ENCODE peak calls at places on chromosomes 13 and 19, in ten cellular contexts. D, N, H, U, F, Q, A, G, O and X are unnamed samples.

GRCh38 chr13:32314968-32315254 is 252 bp downstream of the ZAR1L start:
- DNase-seq in D (peak; percentile 48), N (peak; percentile 21), H (peak; percentile 63), U (peak; percentile 55), F (peak; percentile 43), Q (no peak), A (peak; percentile 68), G (peak; percentile 81), O (peak; percentile 73), X (peak; percentile 89)

GRCh38 chr13:113129480-113129879 is 6.9 kb downstream of the F10 start:
- DNase-seq in D (no peak), N (no peak), H (no peak), U (no peak), F (no peak), Q (no peak), A (no peak), G (no peak), O (no peak), X (no peak)

GRCh38 chr13:109743706-109744453 is 42.5 kb downstream of the IRS2 start:
- DNase-seq in D (peak; percentile 49), N (no peak), H (peak; percentile 66), U (no peak), F (peak; percentile 60), Q (no peak), A (peak; percentile 71), G (peak; percentile 89), O (peak; percentile 92), X (peak; percentile 67)

GRCh38 chr19:30447276-30447870 is 75.2 kb downstream of the ZNF536 start:
- DNase-seq in D (peak; percentile 2), N (no peak), H (no peak), U (no peak), F (no peak), Q (no peak), A (no peak), G (peak; percentile 1), O (peak; percentile 56), X (no peak)

GRCh38 chr19:57992841-57993240 is 9.8 kb downstream of the ZNF606 start:
- DNase-seq in D (no peak), N (no peak), H (no peak), U (no peak), F (no peak), Q (no peak), A (no peak), G (no peak), O (no peak), X (no peak)

GRCh38 chr19:19458110-19458816 is 52.8 kb downstream of the GATAD2A start:
- DNase-seq in D (peak; percentile 22), N (no peak), H (no peak), U (no peak), F (no peak), Q (no peak), A (no peak), G (peak; percentile 47), O (no peak), X (no peak)

GRCh38 chr13:75675421-75675820 is 39.3 kb downstream of the LMO7 start:
- DNase-seq in D (no peak), N (no peak), H (peak; percentile 28), U (no peak), F (no peak), Q (no peak), A (peak; percentile 20), G (peak; percentile 63), O (no peak), X (no peak)

GRCh38 chr19:39568604-39569003 is 28.6 kb upstream of the EID2 start:
- DNase-seq in D (no peak), N (no peak), H (no peak), U (no peak), F (no peak), Q (no peak), A (peak; percentile 69), G (peak; percentile 11), O (no peak), X (no peak)

GRCh38 chr13:49690133-49690989 is 925 bp downstream of the EBPL start:
- DNase-seq in D (peak; percentile 33), N (peak; percentile 53), H (peak; percentile 71), U (no peak), F (peak; percentile 26), Q (no peak), A (peak; percentile 55), G (peak; percentile 73), O (peak; percentile 50), X (peak; percentile 21)

GRCh38 chr13:44026194-44026593 is 146.5 kb downstream of the LACC1 start:
- DNase-seq in D (no peak), N (no peak), H (no peak), U (no peak), F (no peak), Q (no peak), A (no peak), G (no peak), O (no peak), X (no peak)
- TF ChIP-seq CTCF in D (peak; percentile 43), N (no peak), H (no peak), U (peak; percentile 5), F (no peak), Q (no peak), A (peak; percentile 20), G (peak; percentile 5), O (no peak), X (no peak)

GRCh38 chr13:90541346-90541745 is 806.1 kb upstream of the MIR17HG start:
- DNase-seq in D (no peak), N (no peak), H (no peak), U (no peak), F (no peak), Q (no peak), A (no peak), G (no peak), O (no peak), X (no peak)

GRCh38 chr13:90547272-90547790 is 800.2 kb upstream of the MIR17HG start:
- DNase-seq in D (no peak), N (no peak), H (no peak), U (no peak), F (no peak), Q (no peak), A (no peak), G (no peak), O (no peak), X (no peak)

GRCh38 chr13:90538063-90538462 is 809.4 kb upstream of the MIR17HG start:
- DNase-seq in D (no peak), N (no peak), H (no peak), U (no peak), F (no peak), Q (no peak), A (no peak), G (no peak), O (no peak), X (no peak)

GRCh38 chr13:90545070-90545840 is 802.2 kb upstream of the MIR17HG start:
- DNase-seq in D (no peak), N (peak; percentile 24), H (no peak), U (no peak), F (no peak), Q (no peak), A (peak; percentile 32), G (peak; percentile 23), O (no peak), X (no peak)

GRCh38 chr13:90542959-90543358 is 804.5 kb upstream of the MIR17HG start:
- DNase-seq in D (no peak), N (no peak), H (no peak), U (no peak), F (no peak), Q (no peak), A (no peak), G (no peak), O (no peak), X (no peak)
- TF ChIP-seq CTCF in D (no peak), N (no peak), H (no peak), U (no peak), F (no peak), Q (no peak), A (no peak), G (no peak), O (no peak), X (no peak)

GRCh38 chr19:1675633-1676350 is 23.4 kb upstream of the TCF3 start:
- DNase-seq in D (no peak), N (no peak), H (no peak), U (peak; percentile 70), F (no peak), Q (no peak), A (no peak), G (no peak), O (peak; percentile 41), X (no peak)

GRCh38 chr19:1672769-1673644 is 20.6 kb upstream of the TCF3 start:
- DNase-seq in D (no peak), N (no peak), H (no peak), U (no peak), F (no peak), Q (no peak), A (no peak), G (no peak), O (no peak), X (no peak)

GRCh38 chr19:1672038-1672768 is 19.8 kb upstream of the TCF3 start:
- DNase-seq in D (peak; percentile 5), N (no peak), H (peak; percentile 40), U (peak; percentile 73), F (no peak), Q (peak; percentile 62), A (peak; percentile 42), G (peak; percentile 56), O (peak; percentile 70), X (peak; percentile 65)

GRCh38 chr19:1674293-1674679 is 21.9 kb upstream of the TCF3 start:
- DNase-seq in D (no peak), N (no peak), H (no peak), U (no peak), F (no peak), Q (no peak), A (no peak), G (no peak), O (no peak), X (no peak)

DNA sequence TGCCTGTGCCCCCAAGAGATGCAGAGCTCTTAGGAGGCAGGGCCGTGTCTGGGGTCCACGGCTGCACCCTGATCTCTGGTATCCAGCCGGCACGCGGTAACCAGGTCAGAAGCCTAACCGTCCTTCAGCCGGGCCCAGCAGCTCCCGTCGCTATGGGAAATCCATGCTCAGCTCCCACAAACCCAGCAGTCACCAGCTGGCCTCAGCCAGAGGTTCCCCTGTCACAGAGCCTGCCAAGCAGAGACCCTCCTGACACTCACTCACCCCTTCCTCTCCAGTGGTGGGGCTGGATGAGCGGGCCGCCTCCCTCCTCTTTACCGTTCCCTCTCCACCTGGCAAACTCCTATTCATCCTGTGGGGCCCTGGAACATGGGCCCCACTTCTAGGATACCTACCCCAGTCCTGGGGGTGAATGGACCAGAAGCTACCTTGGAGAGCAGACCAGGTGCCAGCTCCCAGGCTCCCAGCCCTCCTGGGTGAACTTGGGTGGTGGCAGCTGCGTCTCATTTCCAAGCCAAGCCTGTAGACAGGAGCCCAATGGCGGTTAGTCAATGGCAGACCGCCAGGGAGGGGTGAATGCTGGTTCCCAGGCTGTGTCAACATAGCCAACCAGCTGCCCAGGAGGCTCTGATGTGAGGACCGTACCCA is 21.4 kb upstream of the TCF3 start:
- DNase-seq in D (no peak), N (no peak), H (no peak), U (no peak), F (no peak), Q (no peak), A (no peak), G (no peak), O (no peak), X (no peak)
- TF ChIP-seq CTCF in D (no peak), N (no peak), H (no peak), U (no peak), F (no peak), Q (no peak), A (no peak), G (no peak), O (no peak), X (no peak)

DNA sequence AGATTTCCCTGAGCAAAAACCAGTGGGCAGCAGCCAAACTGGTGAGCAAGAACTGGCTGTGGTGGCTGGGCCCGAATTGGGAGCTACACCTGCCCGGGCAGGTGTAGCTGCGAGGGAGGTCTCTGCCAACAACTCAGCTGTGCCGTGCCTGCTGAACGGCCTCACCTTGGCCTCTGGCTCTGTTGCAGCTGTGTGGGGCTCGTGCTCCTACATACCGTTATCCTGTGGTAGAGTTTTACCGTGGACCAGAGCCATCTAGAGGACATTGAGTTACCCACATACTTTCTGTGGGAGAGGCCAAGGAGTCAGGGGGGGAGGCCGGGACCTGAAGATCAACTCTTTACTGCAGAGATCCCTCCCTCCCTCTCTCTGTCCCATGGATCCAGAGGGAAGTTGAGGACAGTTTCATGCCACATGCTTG is 113.2 kb downstream of the TM9SF2 start:
- DNase-seq in D (peak; percentile 16), N (no peak), H (no peak), U (no peak), F (no peak), Q (peak; percentile 44), A (peak; percentile 25), G (peak; percentile 58), O (peak; percentile 63), X (peak; percentile 23)
- TF ChIP-seq CTCF in D (peak; percentile 49), N (no peak), H (no peak), U (peak; percentile 29), F (no peak), Q (no peak), A (peak; percentile 26), G (peak; percentile 53), O (peak; percentile 54), X (no peak)